ENCODE peak calls at places on chromosomes 6 and 20, in nine cellular contexts. Z, W, I, O, A, X, G, C and V are unnamed samples.

GRCh38 chr6:142728910-142729481 is 216.0 kb downstream of the HIVEP2 start:
- DNase-seq in W (no peak), X (peak), A (no peak), G (no peak), Z (no peak), I (no peak), O (no peak), C (peak), V (no peak)

GRCh38 chr20:36153754-36154695 is 515 bp upstream of the EPB41L1 start:
- DNase-seq in G (no peak), C (peak), O (no peak), A (peak), X (peak), Z (peak), I (peak), W (peak), V (no peak)

GRCh38 chr20:2312876-2313275 is 17.1 kb downstream of the TGM3 start:
- DNase-seq in G (no peak), O (no peak), W (no peak), C (no peak), X (no peak), Z (no peak), A (no peak), I (no peak), V (no peak)

GRCh38 chr6:15864033-15864707 is 201.3 kb upstream of the DTNBP1 start:
- DNase-seq in G (no peak), A (no peak), C (no peak), O (no peak), X (no peak), W (no peak), I (no peak), Z (no peak), V (no peak)

GRCh38 chr6:12522347-12522746 is 194.2 kb upstream of the PHACTR1 start:
- DNase-seq in W (no peak), O (no peak), I (no peak), A (no peak), X (peak), G (peak), C (peak), Z (no peak), V (peak)

GRCh38 chr6:36858407-36858981 is 16.1 kb downstream of the PPIL1 start:
- DNase-seq in I (no peak), O (no peak), X (no peak), A (no peak), C (no peak), W (no peak), G (no peak), Z (no peak), V (no peak)

GRCh38 chr6:35776364-35777215 is at the start of gene CLPSL2:
- DNase-seq in C (no peak), X (no peak), W (no peak), Z (no peak), I (no peak), A (no peak), O (no peak), G (no peak), V (no peak)

GRCh38 chr6:30202366-30202765 is 10.8 kb downstream of the TRIM26 start:
- DNase-seq in I (no peak), G (no peak), A (no peak), O (no peak), C (no peak), Z (no peak), X (no peak), W (no peak), V (peak)

GRCh38 chr6:46440133-46440532 is 51.1 kb downstream of the RCAN2 start:
- DNase-seq in C (no peak), Z (no peak), A (no peak), W (no peak), I (no peak), X (peak), O (no peak), G (no peak), V (no peak)

GRCh38 chr6:16758163-16758975 is 2.9 kb downstream of the ATXN1 start:
- DNase-seq in Z (no peak), G (no peak), X (no peak), O (no peak), W (no peak), I (no peak), A (no peak), C (no peak), V (no peak)

GRCh38 chr6:28693751-28694443 is 168.2 kb downstream of the GPX5 start:
- DNase-seq in C (no peak), O (no peak), G (no peak), A (no peak), Z (no peak), X (peak), W (no peak), I (no peak), V (no peak)

GRCh38 chr20:10898555-10898954 is 224.8 kb upstream of the JAG1 start:
- DNase-seq in X (no peak), Z (no peak), C (no peak), G (peak), W (no peak), A (no peak), O (no peak), I (no peak), V (no peak)

GRCh38 chr20:2816583-2817340 is 598 bp downstream of the TMEM239 start:
- DNase-seq in W (no peak), C (no peak), Z (no peak), A (no peak), O (no peak), X (no peak), I (no peak), G (no peak), V (no peak)

GRCh38 chr6:7628479-7628878 is 38.5 kb downstream of the SNRNP48 start:
- DNase-seq in I (no peak), X (no peak), O (no peak), Z (no peak), G (no peak), A (no peak), W (no peak), C (no peak), V (no peak)